ENCODE peak calls at places on chromosomes 5 and 9, in ten cellular contexts. V, D, R, H, G, I, C, N, O and E are unnamed samples.

GRCh38 chr9:37596504-37596903 is 4.1 kb upstream of the TOMM5 start:
- DNase-seq in V (no peak), D (no peak), R (no peak), H (no peak), G (no peak), I (no peak), C (no peak), N (no peak), O (no peak), E (no peak)

GRCh38 chr9:3330792-3331420 is 194.9 kb downstream of the RFX3 start:
- DNase-seq in V (no peak), D (no peak), R (no peak), H (no peak), G (no peak), I (no peak), C (no peak), N (no peak), O (no peak), E (no peak)

GRCh38 chr9:121141706-121142105 is 60.0 kb downstream of the RAB14 start:
- DNase-seq in V (no peak), D (no peak), R (no peak), H (no peak), G (no peak), I (no peak), C (no peak), N (no peak), O (no peak), E (no peak)

GRCh38 chr5:170148430-170149205 is 42.9 kb downstream of the FOXI1 start:
- DNase-seq in V (no peak), D (no peak), R (no peak), H (no peak), G (no peak), I (no peak), C (no peak), N (no peak), O (no peak), E (no peak)

GRCh38 chr9:91681461-91682305 is 258.1 kb upstream of the NFIL3 start:
- DNase-seq in V (peak; percentile 12), D (no peak), R (peak; percentile 91), H (peak; percentile 34), G (peak; percentile 54), I (no peak), C (peak; percentile 39), N (peak; percentile 81), O (peak; percentile 18), E (peak; percentile 86)

GRCh38 chr9:87672586-87672985 is 53.3 kb upstream of the CTSL start:
- DNase-seq in V (no peak), D (no peak), R (no peak), H (no peak), G (no peak), I (no peak), C (no peak), N (no peak), O (no peak), E (no peak)

GRCh38 chr5:36177715-36178556 is 26.0 kb downstream of the SKP2 start:
- DNase-seq in V (no peak), D (peak; percentile 17), R (no peak), H (peak; percentile 12), G (no peak), I (no peak), C (no peak), N (no peak), O (no peak), E (no peak)

GRCh38 chr5:138632900-138633489 is 57.8 kb upstream of the HSPA9 start:
- DNase-seq in V (no peak), D (peak; percentile 55), R (peak; percentile 72), H (no peak), G (peak; percentile 38), I (no peak), C (peak; percentile 40), N (peak; percentile 41), O (no peak), E (peak; percentile 52)

GRCh38 chr5:40308867-40309266 is 370.8 kb upstream of the PTGER4 start:
- DNase-seq in V (no peak), D (no peak), R (no peak), H (no peak), G (no peak), I (no peak), C (no peak), N (no peak), O (no peak), E (no peak)

GRCh38 chr5:87755378-87755777 is 342.6 kb upstream of the CCNH start:
- DNase-seq in V (no peak), D (no peak), R (no peak), H (no peak), G (no peak), I (no peak), C (no peak), N (no peak), O (no peak), E (no peak)

GRCh38 chr5:80189701-80190100 is 66.1 kb downstream of the SERINC5 start:
- DNase-seq in V (no peak), D (no peak), R (no peak), H (no peak), G (no peak), I (no peak), C (no peak), N (no peak), O (no peak), E (no peak)

GRCh38 chr9:90107021-90107771 is 502.4 kb downstream of the GADD45G start:
- DNase-seq in V (no peak), D (no peak), R (no peak), H (peak; percentile 39), G (no peak), I (no peak), C (no peak), N (peak; percentile 31), O (no peak), E (no peak)

GRCh38 chr9:38284768-38285080 is 107.8 kb upstream of the ALDH1B1 start:
- DNase-seq in V (no peak), D (no peak), R (no peak), H (peak; percentile 18), G (no peak), I (peak; percentile 56), C (no peak), N (no peak), O (no peak), E (peak; percentile 26)

GRCh38 chr5:63401434-63402046 is 560.7 kb downstream of the HTR1A start:
- DNase-seq in V (no peak), D (peak; percentile 1), R (peak; percentile 78), H (peak; percentile 73), G (no peak), I (no peak), C (peak; percentile 1), N (peak; percentile 24), O (no peak), E (peak; percentile 75)

GRCh38 chr5:64690417-64691151 is at the start of gene SHISAL2B:
- DNase-seq in V (no peak), D (no peak), R (peak; percentile 50), H (no peak), G (no peak), I (no peak), C (no peak), N (no peak), O (no peak), E (peak; percentile 66)